ENCODE peak calls at places on chromosomes 2 and 18, in five cellular contexts. K is cardiac muscle cell, C is suprapubic skin, O is OCI-LY7, Y is heart left ventricle. N is an unnamed sample. For H3K4me1, the result is how much of the 10 kb centered on the place peaks cover.

GRCh38 chr2:212939777-212940531 is 211.5 kb downstream of the IKZF2 start:
- DNase-seq in O (no peak), C (no peak), Y (no peak), K (no peak), N (peak)

GRCh38 chr2:43340945-43341356 is 114.5 kb upstream of the ZFP36L2 start:
- DNase-seq in Y (no peak), O (no peak), K (no peak), C (no peak), N (no peak)

GRCh38 chr18:64987096-64987495 is 763.7 kb upstream of the CDH7 start:
- DNase-seq in K (no peak), C (no peak), Y (no peak), O (no peak), N (no peak)

GRCh38 chr2:20422679-20423271 is 24.1 kb upstream of the RHOB start:
- DNase-seq in C (peak), Y (peak), K (no peak), O (peak), N (no peak)

GRCh38 chr2:116094196-116094595 is 1651.8 kb downstream of the DPP10 start:
- DNase-seq in O (no peak), K (peak), Y (no peak), C (no peak), N (no peak)

GRCh38 chr2:110755494-110756078 is 23.2 kb downstream of the ACOXL start:
- DNase-seq in C (no peak), Y (no peak), K (no peak), O (peak), N (no peak)

GRCh38 chr18:48293954-48294893 is 115.0 kb downstream of the ZBTB7C start:
- DNase-seq in C (no peak), O (no peak), Y (no peak), K (no peak), N (no peak)

GRCh38 chr2:12507295-12507694 is 209.4 kb upstream of the TRIB2 start:
- DNase-seq in O (no peak), Y (no peak), C (no peak), K (no peak), N (peak)

GRCh38 chr2:156343096-156343939 is 10.8 kb upstream of the NR4A2 start:
- DNase-seq in C (no peak), Y (no peak), K (no peak), O (no peak), N (no peak)

GRCh38 chr2:19719540-19719939 is 182.2 kb downstream of the TTC32 start:
- DNase-seq in C (no peak), Y (no peak), K (no peak), O (no peak), N (no peak)

GRCh38 chr2:171410101-171410500 is 23.7 kb downstream of the METTL8 start:
- DNase-seq in Y (no peak), K (no peak), O (no peak), C (no peak), N (no peak)

GRCh38 chr2:193935114-193935513 is 1721.9 kb upstream of the SLC39A10 start:
- DNase-seq in C (no peak), K (no peak), Y (no peak), O (no peak), N (no peak)

GRCh38 chr2:56177420-56178220 is 6.2 kb upstream of the CCDC85A start:
- DNase-seq in C (no peak), K (no peak), Y (no peak), O (no peak), N (no peak)

GRCh38 chr2:76478636-76479035 is 767.9 kb upstream of the GCFC2 start:
- DNase-seq in C (no peak), O (no peak), Y (no peak), K (no peak), N (no peak)

GRCh38 chr2:75605770-75606535 is 40.6 kb upstream of the MRPL19 start:
- DNase-seq in Y (no peak), C (no peak), O (no peak), K (no peak), N (no peak)

GRCh38 chr2:113700186-113700841 is 56.1 kb downstream of the SLC35F5 start:
- DNase-seq in Y (peak), O (peak), K (peak), C (no peak), N (no peak)

GRCh38 chr18:58221060-58221725 is 177.2 kb downstream of the NEDD4L start:
- DNase-seq in C (no peak), Y (no peak), K (no peak), O (no peak), N (peak)

GRCh38 chr2:70768585-70769085 is 635 bp upstream of the ADD2 start:
- DNase-seq in O (no peak), K (no peak), C (no peak), Y (no peak), N (no peak)

GRCh38 chr2:42856891-42857632 is 64.7 kb upstream of the HAAO start:
- DNase-seq in O (no peak), C (peak), K (no peak), Y (no peak), N (no peak)

GRCh38 chr2:10139536-10139935 is 17.0 kb downstream of the RRM2 start:
- DNase-seq in K (no peak), O (no peak), C (no peak), Y (no peak), N (no peak)

GRCh38 chr18:69064063-69064462 is 266.2 kb downstream of the CCDC102B start:
- DNase-seq in Y (no peak), C (no peak), O (no peak), K (no peak), N (no peak)

GRCh38 chr2:62297642-62298010 is 101.7 kb downstream of the B3GNT2 start:
- DNase-seq in O (no peak), Y (no peak), K (peak), C (no peak), N (no peak)

GRCh38 chr2:15826273-15826717 is 114.1 kb upstream of the MYCN start:
- DNase-seq in C (no peak), O (no peak), Y (no peak), K (no peak), N (no peak)

GRCh38 chr18:73715228-73715670 is 432.4 kb downstream of the FBXO15 start:
- DNase-seq in O (no peak), Y (no peak), C (no peak), K (no peak), N (no peak)

GRCh38 chr2:62145478-62146100 is 50.3 kb upstream of the B3GNT2 start:
- DNase-seq in O (peak), K (no peak), Y (no peak), C (no peak), N (no peak)

GRCh38 chr2:111703759-111704158 is 180.2 kb downstream of the ANAPC1 start:
- DNase-seq in O (peak), K (no peak), C (peak), Y (no peak), N (no peak)

GRCh38 chr2:85400023-85400422 is 10.1 kb downstream of the CAPG start:
- DNase-seq in Y (no peak), K (no peak), O (no peak), C (no peak), N (peak)

GRCh38 chr2:154527962-154528361 is 170.5 kb upstream of the KCNJ3 start:
- DNase-seq in O (no peak), K (no peak), Y (no peak), C (no peak), N (no peak)

GRCh38 chr2:1830936-1831616 is 86.8 kb upstream of the PXDN start:
- DNase-seq in C (no peak), K (no peak), Y (no peak), O (no peak), N (no peak)

GRCh38 chr18:27136208-27136535 is 48.9 kb downstream of the CHST9 start:
- DNase-seq in Y (no peak), K (no peak), C (no peak), O (no peak), N (peak)

GRCh38 chr2:106975641-106976040 is 89.7 kb upstream of the ST6GAL2 start:
- DNase-seq in K (no peak), C (no peak), O (no peak), Y (no peak), N (no peak)

GRCh38 chr2:2597712-2598111 is 266.6 kb upstream of the MYT1L start:
- DNase-seq in Y (no peak), C (no peak), O (no peak), K (no peak), N (no peak)

GRCh38 chr2:181285116-181285515 is 172.1 kb upstream of the ITGA4 start:
- DNase-seq in C (no peak), Y (no peak), O (no peak), K (no peak), N (no peak)

GRCh38 chr2:199459286-199460100 is 1.8 kb upstream of the SATB2 start:
- DNase-seq in C (peak), O (peak), K (peak), Y (peak), N (peak)

GRCh38 chr2:175884673-175885393 is 117.2 kb downstream of the LNPK start:
- DNase-seq in O (no peak), Y (no peak), K (no peak), C (no peak), N (no peak)

GRCh38 chr2:29075894-29076700 is 1.8 kb upstream of the PCARE start:
- DNase-seq in O (no peak), C (no peak), Y (no peak), K (no peak), N (no peak)

GRCh38 chr2:180722551-180723239 is 257.7 kb upstream of the UBE2E3 start:
- DNase-seq in C (no peak), O (no peak), K (no peak), Y (no peak), N (no peak)

GRCh38 chr2:234917245-234917975 is 34.4 kb upstream of the SH3BP4 start:
- DNase-seq in Y (no peak), O (no peak), K (peak), C (no peak), N (no peak)

GRCh38 chr2:140307532-140307931 is 1527.3 kb upstream of the NXPH2 start:
- DNase-seq in O (no peak), Y (no peak), K (no peak), C (no peak), N (no peak)

DNA sequence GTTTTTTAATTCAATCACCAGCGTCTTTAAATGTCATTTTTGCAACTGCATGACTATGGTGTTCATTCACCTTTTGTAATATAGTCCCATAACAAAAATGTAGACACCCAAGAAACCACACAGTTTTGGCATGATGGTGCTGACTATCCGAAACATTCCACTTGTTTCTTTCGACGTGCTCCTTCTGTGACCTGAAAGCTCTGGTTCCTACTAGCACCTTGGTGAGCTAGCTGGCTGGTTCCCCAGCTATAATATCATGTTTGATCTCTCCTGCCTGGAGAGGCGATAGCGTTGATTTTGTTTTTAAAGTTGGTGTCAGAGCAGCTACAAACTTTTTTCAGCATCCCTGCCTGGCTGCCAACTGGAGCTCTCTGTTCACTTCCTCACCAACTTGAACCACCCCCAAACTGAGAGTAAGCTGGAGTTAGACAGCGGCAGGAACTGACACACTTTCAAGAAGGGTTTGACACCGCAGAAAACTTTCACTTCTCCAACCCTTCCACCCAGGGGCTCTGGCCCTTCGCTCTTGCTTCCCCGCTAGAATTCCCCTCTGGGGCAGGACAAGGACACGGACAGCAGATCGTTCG is 1.1 kb downstream of the ATAD2B start:
- DNase-seq in K (peak), Y (peak), C (peak), O (peak), N (no peak)
- H3K4me1 ChIP-seq in K (under half), Y (under half), C (under half), O (under half), N (under half)

DNA sequence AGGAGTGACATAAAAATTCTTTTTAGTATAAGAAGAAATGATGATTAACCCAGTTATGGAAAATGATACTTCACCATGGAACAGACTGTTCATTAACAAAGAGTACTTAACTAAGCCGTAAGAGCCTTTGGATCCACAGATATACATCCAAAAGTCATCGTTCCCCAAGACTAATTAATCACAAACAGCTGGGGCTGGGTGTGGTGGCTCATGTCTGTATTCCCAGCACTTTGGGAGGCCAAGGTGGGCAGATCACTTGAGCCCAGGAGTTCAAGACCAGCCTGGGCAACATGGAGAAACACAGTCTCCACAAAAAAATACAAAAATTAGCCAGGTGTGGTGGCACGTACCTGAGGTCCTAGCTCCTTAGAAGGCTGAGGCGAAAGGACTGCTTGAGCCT is 36.2 kb downstream of the LPIN2 start:
- DNase-seq in O (no peak), C (no peak), Y (no peak), K (no peak), N (no peak)
- H3K4me1 ChIP-seq in O (under half), C (under half), Y (half or more), K (under half), N (under half)

GRCh38 chr2:104701471-104701911 is 152.4 kb upstream of the POU3F3 start:
- DNase-seq in C (no peak), O (no peak), Y (no peak), K (no peak), N (no peak)

GRCh38 chr2:104703669-104704068 is 150.2 kb upstream of the POU3F3 start:
- DNase-seq in Y (no peak), C (no peak), O (no peak), K (no peak), N (no peak)

GRCh38 chr2:104702026-104702425 is 151.9 kb upstream of the POU3F3 start:
- DNase-seq in Y (no peak), K (peak), O (no peak), C (no peak), N (no peak)

GRCh38 chr2:104702451-104702850 is 151.5 kb upstream of the POU3F3 start:
- DNase-seq in O (no peak), K (no peak), C (no peak), Y (no peak), N (no peak)

GRCh38 chr2:104698276-104698675 is 155.6 kb upstream of the POU3F3 start:
- DNase-seq in C (no peak), Y (no peak), K (no peak), O (no peak), N (no peak)
- H3K4me1 ChIP-seq in C (under half), Y (under half), K (under half), O (under half), N (under half)

GRCh38 chr18:13280066-13280795 is 61.7 kb downstream of the LDLRAD4 start:
- DNase-seq in O (no peak), Y (peak), C (no peak), K (no peak), N (no peak)
- H3K4me1 ChIP-seq in O (under half), Y (under half), C (under half), K (under half), N (under half)

DNA sequence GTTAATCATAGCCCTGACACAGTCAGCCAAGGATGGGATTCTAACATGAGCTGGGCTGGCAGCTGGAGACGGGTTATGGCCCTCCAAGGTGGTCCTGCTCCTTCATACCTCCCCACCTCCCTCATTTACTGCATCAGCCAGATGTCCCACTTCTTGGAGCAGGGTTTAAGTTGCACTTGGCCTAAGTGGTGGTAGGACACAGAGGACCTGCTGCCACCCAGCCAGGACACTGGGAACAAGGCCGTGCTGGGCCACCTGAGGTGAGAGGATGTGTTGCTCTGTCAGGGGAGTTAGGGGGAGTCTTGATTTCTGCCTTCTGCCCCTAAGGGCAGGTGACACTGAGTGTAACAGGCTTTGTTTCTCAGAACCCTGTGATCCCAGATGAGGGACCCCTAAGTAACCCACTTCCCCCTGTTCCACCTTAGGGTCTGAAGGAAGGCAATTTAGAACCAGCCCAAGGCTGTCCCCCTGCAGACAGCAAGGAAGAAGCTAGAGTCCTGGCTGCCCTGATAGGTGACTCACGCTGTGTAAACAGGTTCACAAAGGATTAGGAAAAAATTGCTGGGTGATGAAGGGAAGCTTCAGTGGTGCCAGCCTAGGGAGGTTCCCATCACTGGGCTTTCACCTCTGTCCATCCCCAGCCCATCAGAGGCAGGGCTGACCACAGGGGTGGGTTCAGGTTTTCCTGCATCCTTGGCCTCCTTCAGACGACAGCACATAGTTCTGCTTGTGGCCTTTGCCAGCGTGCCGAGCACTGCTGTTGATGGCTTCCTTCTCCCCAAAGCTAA is 114.3 kb upstream of the MCFD2 start:
- DNase-seq in C (no peak), Y (no peak), K (no peak), O (no peak), N (no peak)
- H3K4me1 ChIP-seq in C (half or more), Y (half or more), K (under half), O (under half), N (under half)

GRCh38 chr2:177578454-177578853 is 185.9 kb downstream of the AGPS start:
- DNase-seq in O (no peak), K (no peak), Y (no peak), C (no peak), N (no peak)
- H3K4me1 ChIP-seq in O (under half), K (under half), Y (under half), C (under half), N (under half)

GRCh38 chr2:41785623-41786022 is 262.2 kb upstream of the PKDCC start:
- DNase-seq in C (no peak), Y (no peak), O (no peak), K (no peak), N (no peak)

GRCh38 chr2:41779873-41780272 is 267.9 kb upstream of the PKDCC start:
- DNase-seq in C (no peak), K (no peak), O (no peak), Y (no peak), N (no peak)

GRCh38 chr2:41781082-41781481 is 266.7 kb upstream of the PKDCC start:
- DNase-seq in C (no peak), K (no peak), O (no peak), Y (no peak), N (no peak)

GRCh38 chr2:41784496-41784895 is 263.3 kb upstream of the PKDCC start:
- DNase-seq in Y (no peak), O (no peak), C (no peak), K (no peak), N (peak)

GRCh38 chr2:41782306-41783158 is 265.3 kb upstream of the PKDCC start:
- DNase-seq in C (no peak), K (peak), O (peak), Y (peak), N (no peak)
- H3K4me1 ChIP-seq in C (under half), K (under half), O (under half), Y (under half), N (under half)

GRCh38 chr2:239309398-239310245 is 91.2 kb downstream of the HDAC4 start:
- DNase-seq in Y (no peak), O (no peak), C (peak), K (no peak), N (peak)

GRCh38 chr2:239307221-239307569 is 93.6 kb downstream of the HDAC4 start:
- DNase-seq in O (no peak), Y (no peak), C (no peak), K (no peak), N (peak)

GRCh38 chr2:239307921-239308620 is 92.7 kb downstream of the HDAC4 start:
- DNase-seq in Y (no peak), K (no peak), O (no peak), C (peak), N (peak)

GRCh38 chr2:239310401-239311061 is 90.3 kb downstream of the HDAC4 start:
- DNase-seq in C (peak), K (no peak), Y (peak), O (no peak), N (no peak)

GRCh38 chr2:239308696-239309397 is 92.0 kb downstream of the HDAC4 start:
- DNase-seq in C (peak), K (peak), O (no peak), Y (no peak), N (peak)
- H3K4me1 ChIP-seq in C (half or more), K (under half), O (under half), Y (half or more), N (under half)